ENCODE peak calls at places on chromosomes 12 and 14, in seven cellular contexts. F, E, V, N, I, T and C are unnamed samples.

GRCh38 chr14:101480022-101480746 is 81.1 kb upstream of the DIO3 start:
- DNase-seq in T (no peak), V (no peak), F (no peak), E (no peak), N (no peak), I (no peak), C (no peak)

GRCh38 chr12:479161-479560 is 19.4 kb downstream of the B4GALNT3 start:
- DNase-seq in V (no peak), T (no peak), E (no peak), I (no peak), F (no peak), N (no peak), C (no peak)

GRCh38 chr12:68293347-68293746 is 38.8 kb downstream of the MDM1 start:
- DNase-seq in N (no peak), T (no peak), F (no peak), I (no peak), E (no peak), V (no peak), C (no peak)

GRCh38 chr12:106866426-106867080 is 89.2 kb upstream of the TMEM263 start:
- DNase-seq in E (no peak), T (no peak), V (no peak), N (no peak), I (no peak), F (no peak), C (no peak)

GRCh38 chr12:48924617-48925217 is 575 bp downstream of the FKBP11 start:
- DNase-seq in N (no peak), V (peak), T (peak), E (no peak), F (no peak), I (peak), C (peak)

GRCh38 chr14:34833545-34834523 is 41.3 kb downstream of the BAZ1A start:
- DNase-seq in I (no peak), F (no peak), E (no peak), T (no peak), N (no peak), V (no peak), C (no peak)

GRCh38 chr12:32134144-32134888 is 27.7 kb downstream of the BICD1 start:
- DNase-seq in N (no peak), E (no peak), I (peak), F (no peak), V (peak), T (peak), C (peak)

GRCh38 chr14:74710477-74710876 is 2.4 kb downstream of the AREL1 start:
- DNase-seq in N (no peak), E (no peak), F (no peak), V (no peak), T (no peak), I (no peak), C (no peak)

GRCh38 chr14:95509512-95509911 is 6.9 kb downstream of the SYNE3 start:
- DNase-seq in V (no peak), T (no peak), F (no peak), E (no peak), I (no peak), N (no peak), C (no peak)

GRCh38 chr12:16602412-16602811 is 3.5 kb downstream of the LMO3 start:
- DNase-seq in V (no peak), F (no peak), I (no peak), N (no peak), E (no peak), T (no peak), C (no peak)